ENCODE peak calls at places on chromosomes 2 and 18, in six cellular contexts. V is prostate gland, Y is endodermal cell, I is H9, D is heart right ventricle, N is psoas muscle. X is an unnamed sample.
A peak's percentile ranks its signal among the peaks of the same experiment; 100 is the strongest.

GRCh38 chr18:62183578-62184195 is 3.2 kb downstream of the PIGN start:
- DNase-seq in V (peak; percentile 27), Y (peak; percentile 49), I (no peak), D (no peak), N (no peak), X (no peak)

GRCh38 chr18:52716926-52717325 is 376.9 kb downstream of the DCC start:
- DNase-seq in V (no peak), Y (no peak), I (no peak), D (no peak), N (no peak), X (no peak)

GRCh38 chr2:3465328-3465727 is 54.0 kb downstream of the ADI1 start:
- DNase-seq in V (no peak), Y (no peak), I (no peak), D (no peak), N (no peak), X (no peak)

GRCh38 chr2:84873350-84873749 is 7.5 kb downstream of the TRABD2A start:
- DNase-seq in V (no peak), Y (peak; percentile 6), I (peak; percentile 1), D (no peak), N (no peak), X (no peak)

GRCh38 chr18:24799176-24799575 is 338.7 kb downstream of the HRH4 start:
- DNase-seq in V (no peak), Y (no peak), I (no peak), D (no peak), N (no peak), X (no peak)

GRCh38 chr2:169107645-169108044 is 38.3 kb downstream of the DHRS9 start:
- DNase-seq in V (no peak), Y (no peak), I (no peak), D (no peak), N (no peak), X (no peak)

GRCh38 chr2:7994397-7994951 is 687.4 kb upstream of the ID2 start:
- DNase-seq in V (no peak), Y (no peak), I (no peak), D (peak; percentile 17), N (no peak), X (no peak)

GRCh38 chr2:27442282-27442980 is at the start of gene KRTCAP3:
- DNase-seq in V (peak; percentile 81), Y (peak; percentile 94), I (peak; percentile 88), D (peak; percentile 27), N (peak; percentile 21), X (peak; percentile 73)

GRCh38 chr2:85999131-85999831 is 106.4 kb downstream of the POLR1A start:
- DNase-seq in V (no peak), Y (no peak), I (peak; percentile 20), D (no peak), N (no peak), X (no peak)

GRCh38 chr2:61937098-61937497 is 31.6 kb downstream of the COMMD1 start:
- DNase-seq in V (no peak), Y (no peak), I (no peak), D (no peak), N (no peak), X (no peak)

GRCh38 chr18:24114924-24115549 is 23.8 kb upstream of the CABYR start:
- DNase-seq in V (no peak), Y (no peak), I (no peak), D (no peak), N (no peak), X (no peak)

GRCh38 chr2:230751062-230751461 is 38.4 kb downstream of the CAB39 start:
- DNase-seq in V (no peak), Y (no peak), I (no peak), D (no peak), N (no peak), X (no peak)

GRCh38 chr2:119419065-119419464 is 12.6 kb upstream of the TMEM37 start:
- DNase-seq in V (no peak), Y (no peak), I (no peak), D (no peak), N (no peak), X (no peak)

DNA sequence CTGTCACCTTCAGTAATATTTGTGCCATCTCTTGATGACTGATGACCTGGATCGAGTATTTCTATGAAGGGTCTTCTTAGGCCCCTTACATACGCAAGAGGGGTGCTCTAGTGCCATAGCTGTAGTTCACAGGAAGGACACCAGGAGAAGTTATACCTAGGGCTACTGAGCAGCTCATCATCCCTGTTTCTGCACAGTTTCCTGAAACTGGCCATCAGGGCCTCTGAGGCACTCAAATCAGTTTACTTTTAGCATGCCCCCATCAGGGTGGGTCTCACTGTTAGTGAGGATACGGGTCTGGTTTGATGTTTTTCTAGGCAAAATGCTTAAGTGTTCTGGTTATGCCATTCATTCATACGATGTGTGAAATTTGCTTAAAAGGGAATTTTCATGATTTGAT is 20.0 kb upstream of the FBLN7 start:
- DNase-seq in V (no peak), Y (no peak), I (no peak), D (no peak), N (no peak), X (no peak)
- TF ChIP-seq CTCF in V (no peak), Y (peak; percentile 64), I (peak; percentile 42), D (no peak), N (no peak), X (peak; percentile 25)

GRCh38 chr2:202754936-202755335 is 116.6 kb downstream of the ICA1L start:
- DNase-seq in V (no peak), Y (no peak), I (no peak), D (no peak), N (no peak), X (no peak)
- TF ChIP-seq CTCF in V (no peak), Y (no peak), I (no peak), D (no peak), N (no peak), X (no peak)

GRCh38 chr2:175436076-175436475 is 254.6 kb upstream of the ATP5MC3 start:
- DNase-seq in V (no peak), Y (no peak), I (no peak), D (no peak), N (no peak), X (no peak)

GRCh38 chr2:175435012-175435411 is 253.5 kb upstream of the ATP5MC3 start:
- DNase-seq in V (no peak), Y (no peak), I (no peak), D (no peak), N (no peak), X (no peak)

GRCh38 chr2:175437167-175437566 is 255.7 kb upstream of the ATP5MC3 start:
- DNase-seq in V (no peak), Y (no peak), I (no peak), D (no peak), N (no peak), X (no peak)

GRCh38 chr2:175441361-175441760 is 259.9 kb upstream of the ATP5MC3 start:
- DNase-seq in V (no peak), Y (no peak), I (no peak), D (no peak), N (no peak), X (no peak)

DNA sequence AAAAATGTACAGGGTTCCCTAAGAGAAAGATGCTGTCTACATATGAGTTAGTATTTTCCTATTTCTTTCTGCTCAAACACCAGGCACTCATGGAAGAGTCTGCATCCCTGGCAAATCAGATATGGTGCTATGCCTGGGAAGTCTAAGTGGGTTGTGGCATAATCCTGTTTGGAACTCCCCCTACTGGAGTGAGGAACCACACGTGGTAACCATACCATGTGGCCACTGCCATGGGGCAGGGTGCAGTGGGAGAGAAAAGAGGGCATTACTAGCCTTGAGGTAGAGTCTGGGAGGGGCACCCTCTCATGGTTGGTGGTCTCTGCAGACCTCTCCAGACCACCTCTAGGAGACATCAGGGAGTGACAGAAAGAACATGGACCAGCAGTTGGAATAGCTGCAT is 257.9 kb upstream of the ATP5MC3 start:
- DNase-seq in V (no peak), Y (no peak), I (no peak), D (no peak), N (no peak), X (no peak)
- TF ChIP-seq CTCF in V (no peak), Y (peak; percentile 57), I (peak; percentile 35), D (no peak), N (no peak), X (no peak)

DNA sequence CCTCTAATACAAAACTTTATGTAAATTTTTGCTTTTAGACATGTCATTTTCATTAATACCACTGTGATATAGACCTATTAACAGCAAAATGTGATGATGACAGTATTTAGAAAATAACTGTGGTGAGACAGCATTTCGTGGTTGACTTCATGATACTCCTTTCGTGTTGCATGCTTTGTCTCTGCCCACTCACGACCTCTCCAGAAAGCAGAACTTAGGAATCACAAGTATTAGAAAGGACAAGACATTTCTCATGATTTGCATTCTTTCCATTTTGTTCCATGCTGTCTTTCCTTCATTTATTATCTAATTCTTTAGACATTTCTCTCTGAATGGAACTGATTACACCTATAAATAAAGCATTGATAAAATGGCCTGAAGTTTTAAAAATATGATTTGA is 85.2 kb upstream of the POU3F3 start:
- DNase-seq in V (no peak), Y (no peak), I (no peak), D (no peak), N (no peak), X (no peak)
- TF ChIP-seq CTCF in V (no peak), Y (no peak), I (no peak), D (no peak), N (no peak), X (no peak)

GRCh38 chr2:15939556-15939853 is 845 bp upstream of the MYCN start:
- DNase-seq in V (peak; percentile 52), Y (no peak), I (peak; percentile 81), D (peak; percentile 74), N (peak; percentile 66), X (no peak)
- TF ChIP-seq CTCF in V (no peak), Y (peak; percentile 96), I (no peak), D (peak; percentile 92), N (peak; percentile 80), X (no peak)

GRCh38 chr2:38076710-38077430 is 919 bp upstream of the CYP1B1 start:
- DNase-seq in V (peak; percentile 56), Y (peak; percentile 91), I (peak; percentile 84), D (peak; percentile 79), N (peak; percentile 79), X (peak; percentile 51)
- TF ChIP-seq CTCF in V (no peak), Y (peak; percentile 34), I (peak; percentile 46), D (no peak), N (no peak), X (no peak)

GRCh38 chr2:35873921-35874320 is 481.7 kb upstream of the CRIM1 start:
- DNase-seq in V (no peak), Y (no peak), I (no peak), D (no peak), N (no peak), X (no peak)
- TF ChIP-seq CTCF in V (no peak), Y (peak; percentile 60), I (peak; percentile 56), D (no peak), N (no peak), X (peak; percentile 18)

X was measured in progenitor cell of endocrine pancreas.